ENCODE peak calls at places on chromosome 20, in six cellular contexts. U, B, G, T, O and K are unnamed samples.

GRCh38 chr20:21941941-21942805 is 236.7 kb downstream of the PAX1 start:
- DNase-seq in G (no peak), U (no peak), T (no peak), O (no peak), B (no peak), K (no peak)

GRCh38 chr20:53857723-53858236 is 212.6 kb downstream of the BCAS1 start:
- DNase-seq in U (no peak), B (no peak), G (no peak), O (no peak), T (no peak), K (no peak)

GRCh38 chr20:64161595-64162238 is 2.5 kb upstream of the MYT1 start:
- DNase-seq in G (no peak), B (peak), T (no peak), U (no peak), O (peak), K (no peak)

GRCh38 chr20:5870462-5871021 is 79.8 kb downstream of the TRMT6 start:
- DNase-seq in U (no peak), B (no peak), G (no peak), O (no peak), T (no peak), K (no peak)

GRCh38 chr20:49320460-49320859 is 42.6 kb upstream of the ZNFX1 start:
- DNase-seq in O (peak), U (peak), G (peak), T (no peak), B (peak), K (no peak)

GRCh38 chr20:57410398-57411323 is 19.5 kb downstream of the RBM38 start:
- DNase-seq in B (no peak), U (no peak), O (no peak), G (no peak), T (no peak), K (no peak)

GRCh38 chr20:55514498-55514897 is 490.8 kb downstream of the CBLN4 start:
- DNase-seq in B (no peak), T (no peak), O (no peak), G (no peak), U (no peak), K (no peak)

GRCh38 chr20:38307371-38308046 is 3.6 kb downstream of the BPI start:
- DNase-seq in U (no peak), B (no peak), T (no peak), G (no peak), O (no peak), K (no peak)

GRCh38 chr20:37284691-37285124 is 4.7 kb upstream of the MANBAL start:
- DNase-seq in B (no peak), O (no peak), U (no peak), T (no peak), G (no peak), K (no peak)

GRCh38 chr20:54020348-54020747 is 50.0 kb downstream of the BCAS1 start:
- DNase-seq in G (no peak), O (no peak), U (no peak), T (no peak), B (no peak), K (no peak)

GRCh38 chr20:52978851-52979250 is 6.7 kb downstream of the TSHZ2 start:
- DNase-seq in U (no peak), O (no peak), B (no peak), G (no peak), T (no peak), K (no peak)

GRCh38 chr20:15673206-15673605 is 900.0 kb downstream of the KIF16B start:
- DNase-seq in U (no peak), G (no peak), O (no peak), B (no peak), T (no peak), K (no peak)

GRCh38 chr20:13356591-13356990 is 135.5 kb downstream of the ISM1 start:
- DNase-seq in B (no peak), U (no peak), O (no peak), T (no peak), G (no peak), K (no peak)

GRCh38 chr20:63858393-63859165 is 2.7 kb upstream of the ABHD16B start:
- DNase-seq in T (no peak), B (peak), U (peak), G (no peak), O (peak), K (no peak)

GRCh38 chr20:49893242-49894072 is 21.9 kb downstream of the SPATA2 start:
- DNase-seq in O (no peak), T (no peak), U (no peak), B (no peak), G (no peak), K (no peak)

GRCh38 chr20:48332555-48332954 is 495.2 kb downstream of the PREX1 start:
- DNase-seq in B (no peak), O (no peak), T (no peak), U (no peak), G (no peak), K (no peak)

GRCh38 chr20:57380081-57380750 is 11.0 kb upstream of the RBM38 start:
- DNase-seq in O (no peak), U (no peak), T (no peak), G (no peak), B (no peak), K (no peak)

GRCh38 chr20:51338692-51339440 is 203.7 kb downstream of the NFATC2 start:
- DNase-seq in O (no peak), B (peak), U (no peak), G (no peak), T (no peak), K (no peak)

GRCh38 chr20:9838378-9839295 is at the start of gene PAK5:
- DNase-seq in O (peak), U (peak), G (peak), T (no peak), B (no peak), K (no peak)

GRCh38 chr20:49534314-49534713 is 33.6 kb downstream of the PTGIS start:
- DNase-seq in B (peak), O (peak), U (peak), G (peak), T (peak), K (peak)

GRCh38 chr20:50636601-50637539 is 54.5 kb downstream of the RIPOR3 start:
- DNase-seq in U (no peak), G (no peak), O (peak), B (no peak), T (no peak), K (no peak)

GRCh38 chr20:46622125-46622524 is 29.1 kb downstream of the SLC13A3 start:
- DNase-seq in G (no peak), O (no peak), U (no peak), T (no peak), B (no peak), K (no peak)

GRCh38 chr20:5095931-5096330 is 23.8 kb downstream of the PCNA start:
- DNase-seq in B (no peak), G (no peak), U (no peak), T (no peak), O (no peak), K (no peak)

GRCh38 chr20:25178563-25179438 is 16.7 kb upstream of the ENTPD6 start:
- DNase-seq in T (no peak), G (peak), B (peak), U (peak), O (peak), K (peak)

GRCh38 chr20:20630551-20630950 is 81.9 kb downstream of the RALGAPA2 start:
- DNase-seq in B (no peak), O (no peak), G (no peak), T (no peak), U (no peak), K (no peak)

GRCh38 chr20:24411003-24411402 is 58.4 kb upstream of the SYNDIG1 start:
- DNase-seq in T (no peak), U (no peak), B (no peak), G (no peak), O (no peak), K (no peak)

GRCh38 chr20:25039697-25040437 is 18.1 kb downstream of the ACSS1 start:
- DNase-seq in U (no peak), G (no peak), O (no peak), T (no peak), B (no peak), K (no peak)

GRCh38 chr20:13002256-13002655 is 6.5 kb upstream of the SPTLC3 start:
- DNase-seq in G (no peak), T (no peak), U (no peak), O (no peak), B (no peak), K (no peak)

GRCh38 chr20:59670786-59671492 is 66.6 kb downstream of the PHACTR3 start:
- DNase-seq in U (no peak), T (no peak), G (no peak), O (no peak), B (no peak), K (no peak)

GRCh38 chr20:63718996-63719395 is 11.2 kb downstream of the ZGPAT start:
- DNase-seq in U (no peak), T (no peak), G (no peak), B (no peak), O (no peak), K (no peak)

GRCh38 chr20:31992086-31992485 is 18.2 kb upstream of the CCM2L start:
- DNase-seq in U (no peak), O (no peak), T (no peak), B (no peak), G (no peak), K (no peak)

GRCh38 chr20:50387996-50388332 is 122.2 kb upstream of the PTPN1 start:
- DNase-seq in B (peak), O (no peak), T (no peak), U (no peak), G (no peak), K (no peak)

GRCh38 chr20:63942250-63943006 is 13.8 kb downstream of the UCKL1 start:
- DNase-seq in U (no peak), T (no peak), G (no peak), B (peak), O (no peak), K (no peak)

DNA sequence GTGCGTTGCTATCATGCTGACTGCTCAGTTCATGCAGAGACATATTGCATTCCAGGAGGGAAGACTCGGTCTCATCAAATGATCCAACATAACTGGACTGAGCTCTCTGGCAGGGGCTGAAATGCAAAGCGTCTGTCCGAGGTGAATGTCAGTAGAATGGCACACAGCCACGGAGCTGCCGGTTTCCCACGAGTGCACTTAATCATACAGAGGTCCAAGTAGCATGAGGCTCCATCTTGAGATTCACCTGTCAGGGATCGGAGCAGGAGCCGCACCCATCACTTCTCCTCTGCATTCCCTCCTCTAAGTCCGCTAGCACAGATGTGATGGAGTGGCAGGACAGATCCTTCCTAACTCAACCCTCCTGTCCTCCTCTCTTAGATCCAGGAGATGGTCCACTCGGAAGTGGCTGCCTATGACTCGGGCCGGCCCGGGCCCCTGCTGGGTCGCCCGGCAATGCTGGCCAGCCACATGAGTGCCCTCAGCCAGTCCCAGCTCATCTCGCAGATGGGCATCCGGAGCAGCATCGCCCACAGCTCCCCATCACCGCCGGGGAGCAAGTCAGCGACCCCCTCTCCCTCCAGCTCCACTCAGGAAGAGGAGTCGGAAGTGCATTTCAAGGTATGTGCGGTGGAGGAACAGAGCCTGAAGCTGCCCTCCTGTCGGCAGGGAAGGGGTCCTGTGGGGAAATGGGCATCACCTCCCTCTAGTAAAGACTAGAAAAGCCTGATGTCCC is 135.9 kb downstream of the JPH2 start:
- DNase-seq in T (no peak), U (no peak), O (no peak), G (no peak), B (no peak), K (no peak)
- TF ChIP-seq REST in T (no peak), U (no peak), O (no peak), G (no peak), B (no peak), K (no peak)

DNA sequence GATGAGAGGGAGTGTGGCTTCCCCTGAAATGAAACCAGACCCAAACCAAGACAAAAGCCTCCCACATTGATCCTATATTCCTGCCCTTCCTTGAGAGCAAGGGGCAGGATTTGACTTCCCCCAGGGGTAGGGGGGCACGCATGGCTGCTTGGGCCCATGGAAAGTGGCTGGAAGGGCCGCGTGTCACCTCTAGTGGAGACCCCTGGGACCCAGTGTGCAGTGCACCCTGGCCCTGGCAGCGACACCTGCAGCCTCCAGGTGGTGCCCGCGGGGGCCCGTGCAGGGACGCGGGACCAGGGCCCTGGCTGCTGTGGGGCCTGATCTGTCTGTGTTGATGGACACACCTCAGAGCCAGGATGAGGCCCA is 18.0 kb upstream of the SLCO4A1 start:
- DNase-seq in G (no peak), B (peak), O (peak), U (no peak), T (no peak), K (no peak)
- TF ChIP-seq SIN3A in G (no peak), B (no peak), O (peak), U (no peak), T (no peak), K (no peak)

DNA sequence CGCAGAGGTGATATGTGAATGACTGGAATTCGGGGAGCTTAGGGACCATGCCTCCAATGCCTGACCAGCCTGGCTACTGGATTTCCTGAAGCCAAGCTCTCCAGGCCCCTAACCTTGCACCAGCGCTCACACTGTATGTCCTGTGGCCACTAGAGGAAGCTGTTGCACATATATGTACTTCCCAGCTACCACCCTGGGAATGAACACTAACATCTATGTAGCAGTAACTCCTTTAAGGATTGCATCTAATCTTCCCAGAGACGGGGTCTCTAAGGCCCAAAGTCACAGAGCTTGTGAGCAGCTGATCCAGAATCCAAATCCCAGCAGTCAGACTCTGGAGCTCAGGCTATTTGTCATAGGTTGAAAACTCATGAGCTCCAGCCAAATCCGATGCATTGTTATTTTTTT is 20.4 kb upstream of the BPIFB1 start:
- DNase-seq in G (peak), B (peak), T (no peak), O (peak), U (peak), K (peak)
- TF ChIP-seq CTCF in G (peak), B (peak), T (peak), O (peak), U (peak), K (peak)

DNA sequence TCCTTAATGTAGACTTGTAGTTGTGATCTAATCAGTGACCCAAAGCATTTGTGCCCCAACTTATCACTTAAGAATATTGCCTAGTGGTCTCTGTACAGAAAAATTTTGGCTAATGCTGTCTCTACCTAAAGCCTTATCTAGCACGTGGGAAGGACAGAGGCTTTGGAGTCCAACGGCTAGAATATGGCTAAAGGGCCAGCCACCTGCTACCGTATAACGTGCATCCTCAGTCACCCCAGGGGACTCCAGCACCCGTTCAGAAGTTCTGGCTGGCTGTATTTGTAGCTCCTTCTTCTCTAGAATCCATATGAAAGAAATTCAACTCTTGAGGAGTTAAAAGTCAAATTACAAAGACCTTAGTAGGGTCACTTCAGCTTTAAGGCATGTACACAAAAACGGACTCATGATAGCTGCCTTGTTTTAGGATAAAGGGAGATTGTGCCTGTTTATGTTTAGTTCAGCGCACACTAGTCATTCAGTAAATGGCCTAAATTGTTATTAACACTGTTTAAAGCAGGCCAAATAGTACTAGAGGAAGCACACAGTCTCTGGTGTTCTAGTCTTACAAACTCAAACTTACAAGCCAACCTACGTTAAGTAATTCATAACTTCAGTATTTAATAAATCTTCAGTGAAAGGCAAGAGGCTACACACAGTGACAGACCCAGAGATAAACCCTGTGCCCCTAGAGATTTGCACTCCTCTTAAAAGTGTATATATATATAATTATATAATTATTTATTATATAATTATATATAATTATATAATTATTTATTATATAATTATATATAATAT is 407.5 kb upstream of the PLCB4 start:
- DNase-seq in U (no peak), T (no peak), G (no peak), B (no peak), O (no peak), K (no peak)
- TF ChIP-seq REST in U (no peak), T (no peak), G (no peak), B (no peak), O (no peak), K (no peak)